ENCODE peak calls at places on chromosomes 5 and 9, in ten cellular contexts. One of them, this sample, is unnamed.

GRCh38 chr5:7445066-7445465 is 49.1 kb downstream of the ADCY2 start:
- DNase-seq in activated CD4-positive, CD25-positive, alpha-beta regulatory T cell treated with anti-CD3 and anti-CD28 coated beads, Interleukin-2, amount 50 U/mL, for 72 hours: no peak
- DNase-seq in kidney tubule cell: no peak
- DNase-seq in choroid plexus epithelial cell: no peak
- DNase-seq in caudate nucleus: no peak
- DNase-seq in NAMALWA: no peak
- DNase-seq in BE2C: no peak
- DNase-seq in NB4: no peak
- DNase-seq in T1000: no peak
- DNase-seq in CD8-positive, alpha-beta memory T cell: no peak
- DNase-seq in this sample: no peak

GRCh38 chr5:78621269-78621871 is 27.2 kb downstream of the LHFPL2 start:
- DNase-seq in T1000: no peak
- DNase-seq in CD8-positive, alpha-beta memory T cell: no peak
- DNase-seq in NB4: peak; percentile 22
- DNase-seq in caudate nucleus: no peak
- DNase-seq in NAMALWA: no peak
- DNase-seq in kidney tubule cell: no peak
- DNase-seq in activated CD4-positive, CD25-positive, alpha-beta regulatory T cell treated with anti-CD3 and anti-CD28 coated beads, Interleukin-2, amount 50 U/mL, for 72 hours: no peak
- DNase-seq in choroid plexus epithelial cell: peak; percentile 55
- DNase-seq in BE2C: no peak
- DNase-seq in this sample: no peak

GRCh38 chr9:110148384-110148783 is 59.6 kb downstream of the C9orf152 start:
- DNase-seq in BE2C: no peak
- DNase-seq in kidney tubule cell: no peak
- DNase-seq in activated CD4-positive, CD25-positive, alpha-beta regulatory T cell treated with anti-CD3 and anti-CD28 coated beads, Interleukin-2, amount 50 U/mL, for 72 hours: peak; percentile 59
- DNase-seq in NB4: no peak
- DNase-seq in NAMALWA: peak; percentile 85
- DNase-seq in T1000: no peak
- DNase-seq in CD8-positive, alpha-beta memory T cell: no peak
- DNase-seq in choroid plexus epithelial cell: peak; percentile 67
- DNase-seq in caudate nucleus: no peak
- DNase-seq in this sample: no peak

GRCh38 chr5:60505373-60505772 is 194.6 kb downstream of the DEPDC1B start:
- DNase-seq in CD8-positive, alpha-beta memory T cell: no peak
- DNase-seq in NB4: no peak
- DNase-seq in NAMALWA: no peak
- DNase-seq in kidney tubule cell: no peak
- DNase-seq in choroid plexus epithelial cell: no peak
- DNase-seq in activated CD4-positive, CD25-positive, alpha-beta regulatory T cell treated with anti-CD3 and anti-CD28 coated beads, Interleukin-2, amount 50 U/mL, for 72 hours: no peak
- DNase-seq in T1000: no peak
- DNase-seq in caudate nucleus: no peak
- DNase-seq in BE2C: no peak
- DNase-seq in this sample: no peak

GRCh38 chr5:151733727-151734408 is 24.6 kb downstream of the ATOX1 start:
- DNase-seq in NAMALWA: no peak
- DNase-seq in CD8-positive, alpha-beta memory T cell: no peak
- DNase-seq in kidney tubule cell: no peak
- DNase-seq in T1000: no peak
- DNase-seq in BE2C: no peak
- DNase-seq in choroid plexus epithelial cell: no peak
- DNase-seq in NB4: no peak
- DNase-seq in activated CD4-positive, CD25-positive, alpha-beta regulatory T cell treated with anti-CD3 and anti-CD28 coated beads, Interleukin-2, amount 50 U/mL, for 72 hours: no peak
- DNase-seq in caudate nucleus: no peak
- DNase-seq in this sample: no peak

GRCh38 chr9:102295188-102295587 is 556.7 kb upstream of the GRIN3A start:
- DNase-seq in NB4: no peak
- DNase-seq in choroid plexus epithelial cell: no peak
- DNase-seq in activated CD4-positive, CD25-positive, alpha-beta regulatory T cell treated with anti-CD3 and anti-CD28 coated beads, Interleukin-2, amount 50 U/mL, for 72 hours: no peak
- DNase-seq in caudate nucleus: no peak
- DNase-seq in NAMALWA: no peak
- DNase-seq in T1000: no peak
- DNase-seq in CD8-positive, alpha-beta memory T cell: no peak
- DNase-seq in kidney tubule cell: no peak
- DNase-seq in BE2C: no peak
- DNase-seq in this sample: no peak

GRCh38 chr5:80269991-80270438 is 14.2 kb upstream of the SERINC5 start:
- DNase-seq in CD8-positive, alpha-beta memory T cell: no peak
- DNase-seq in caudate nucleus: no peak
- DNase-seq in kidney tubule cell: no peak
- DNase-seq in NB4: no peak
- DNase-seq in choroid plexus epithelial cell: no peak
- DNase-seq in activated CD4-positive, CD25-positive, alpha-beta regulatory T cell treated with anti-CD3 and anti-CD28 coated beads, Interleukin-2, amount 50 U/mL, for 72 hours: no peak
- DNase-seq in NAMALWA: no peak
- DNase-seq in T1000: no peak
- DNase-seq in BE2C: no peak
- DNase-seq in this sample: no peak

GRCh38 chr9:121604242-121604641 is 47.2 kb upstream of the DAB2IP start:
- DNase-seq in NB4: peak; percentile 47
- DNase-seq in CD8-positive, alpha-beta memory T cell: no peak
- DNase-seq in kidney tubule cell: no peak
- DNase-seq in choroid plexus epithelial cell: no peak
- DNase-seq in BE2C: peak; percentile 30
- DNase-seq in caudate nucleus: no peak
- DNase-seq in activated CD4-positive, CD25-positive, alpha-beta regulatory T cell treated with anti-CD3 and anti-CD28 coated beads, Interleukin-2, amount 50 U/mL, for 72 hours: no peak
- DNase-seq in T1000: no peak
- DNase-seq in NAMALWA: no peak
- DNase-seq in this sample: no peak

GRCh38 chr5:72598461-72599433 is 91.5 kb upstream of the ZNF366 start:
- DNase-seq in CD8-positive, alpha-beta memory T cell: no peak
- DNase-seq in NAMALWA: peak; percentile 15
- DNase-seq in T1000: peak; percentile 64
- DNase-seq in BE2C: no peak
- DNase-seq in activated CD4-positive, CD25-positive, alpha-beta regulatory T cell treated with anti-CD3 and anti-CD28 coated beads, Interleukin-2, amount 50 U/mL, for 72 hours: no peak
- DNase-seq in choroid plexus epithelial cell: peak; percentile 85
- DNase-seq in NB4: peak; percentile 80
- DNase-seq in kidney tubule cell: peak; percentile 60
- DNase-seq in caudate nucleus: no peak
- DNase-seq in this sample: peak; percentile 61

GRCh38 chr9:121837113-121838010 is 185.9 kb downstream of the DAB2IP start:
- DNase-seq in choroid plexus epithelial cell: peak; percentile 66
- DNase-seq in CD8-positive, alpha-beta memory T cell: no peak
- DNase-seq in T1000: no peak
- DNase-seq in NB4: no peak
- DNase-seq in BE2C: no peak
- DNase-seq in caudate nucleus: no peak
- DNase-seq in kidney tubule cell: no peak
- DNase-seq in activated CD4-positive, CD25-positive, alpha-beta regulatory T cell treated with anti-CD3 and anti-CD28 coated beads, Interleukin-2, amount 50 U/mL, for 72 hours: peak; percentile 25
- DNase-seq in NAMALWA: no peak
- DNase-seq in this sample: no peak

GRCh38 chr9:13718539-13718938 is 439.0 kb upstream of the MPDZ start:
- DNase-seq in BE2C: no peak
- DNase-seq in T1000: no peak
- DNase-seq in kidney tubule cell: no peak
- DNase-seq in caudate nucleus: no peak
- DNase-seq in NAMALWA: no peak
- DNase-seq in activated CD4-positive, CD25-positive, alpha-beta regulatory T cell treated with anti-CD3 and anti-CD28 coated beads, Interleukin-2, amount 50 U/mL, for 72 hours: no peak
- DNase-seq in NB4: no peak
- DNase-seq in choroid plexus epithelial cell: peak; percentile 38
- DNase-seq in CD8-positive, alpha-beta memory T cell: no peak
- DNase-seq in this sample: no peak

GRCh38 chr5:120817044-120817985 is 353.2 kb downstream of the PRR16 start:
- DNase-seq in T1000: no peak
- DNase-seq in NB4: peak; percentile 19
- DNase-seq in NAMALWA: peak; percentile 30
- DNase-seq in kidney tubule cell: peak; percentile 2
- DNase-seq in choroid plexus epithelial cell: peak; percentile 74
- DNase-seq in caudate nucleus: no peak
- DNase-seq in BE2C: peak; percentile 57
- DNase-seq in activated CD4-positive, CD25-positive, alpha-beta regulatory T cell treated with anti-CD3 and anti-CD28 coated beads, Interleukin-2, amount 50 U/mL, for 72 hours: no peak
- DNase-seq in CD8-positive, alpha-beta memory T cell: no peak
- DNase-seq in this sample: peak; percentile 64

GRCh38 chr9:2872307-2872940 is 28.5 kb upstream of the PUM3 start:
- DNase-seq in kidney tubule cell: peak; percentile 26
- DNase-seq in caudate nucleus: no peak
- DNase-seq in NB4: peak; percentile 70
- DNase-seq in NAMALWA: peak; percentile 47
- DNase-seq in CD8-positive, alpha-beta memory T cell: no peak
- DNase-seq in T1000: no peak
- DNase-seq in choroid plexus epithelial cell: peak; percentile 59
- DNase-seq in activated CD4-positive, CD25-positive, alpha-beta regulatory T cell treated with anti-CD3 and anti-CD28 coated beads, Interleukin-2, amount 50 U/mL, for 72 hours: no peak
- DNase-seq in BE2C: no peak
- DNase-seq in this sample: peak; percentile 15

GRCh38 chr9:115198018-115198417 is 80.1 kb upstream of the TNC start:
- DNase-seq in CD8-positive, alpha-beta memory T cell: no peak
- DNase-seq in NB4: no peak
- DNase-seq in caudate nucleus: no peak
- DNase-seq in choroid plexus epithelial cell: peak; percentile 54
- DNase-seq in T1000: no peak
- DNase-seq in NAMALWA: no peak
- DNase-seq in kidney tubule cell: peak; percentile 85
- DNase-seq in activated CD4-positive, CD25-positive, alpha-beta regulatory T cell treated with anti-CD3 and anti-CD28 coated beads, Interleukin-2, amount 50 U/mL, for 72 hours: no peak
- DNase-seq in BE2C: no peak
- DNase-seq in this sample: no peak

GRCh38 chr9:109771084-109771483 is 8.9 kb upstream of the PALM2AKAP2 start:
- DNase-seq in choroid plexus epithelial cell: peak; percentile 59
- DNase-seq in BE2C: no peak
- DNase-seq in caudate nucleus: no peak
- DNase-seq in NB4: no peak
- DNase-seq in NAMALWA: no peak
- DNase-seq in CD8-positive, alpha-beta memory T cell: no peak
- DNase-seq in T1000: no peak
- DNase-seq in kidney tubule cell: peak; percentile 31
- DNase-seq in activated CD4-positive, CD25-positive, alpha-beta regulatory T cell treated with anti-CD3 and anti-CD28 coated beads, Interleukin-2, amount 50 U/mL, for 72 hours: no peak
- DNase-seq in this sample: no peak

GRCh38 chr5:150590979-150591411 is 49.5 kb upstream of the SYNPO start:
- DNase-seq in CD8-positive, alpha-beta memory T cell: no peak
- DNase-seq in choroid plexus epithelial cell: no peak
- DNase-seq in NAMALWA: no peak
- DNase-seq in T1000: no peak
- DNase-seq in NB4: no peak
- DNase-seq in activated CD4-positive, CD25-positive, alpha-beta regulatory T cell treated with anti-CD3 and anti-CD28 coated beads, Interleukin-2, amount 50 U/mL, for 72 hours: no peak
- DNase-seq in BE2C: peak; percentile 79
- DNase-seq in caudate nucleus: no peak
- DNase-seq in kidney tubule cell: no peak
- DNase-seq in this sample: no peak

GRCh38 chr9:120117081-120117480 is 462.9 kb downstream of the CDK5RAP2 start:
- DNase-seq in kidney tubule cell: no peak
- DNase-seq in choroid plexus epithelial cell: no peak
- DNase-seq in CD8-positive, alpha-beta memory T cell: no peak
- DNase-seq in activated CD4-positive, CD25-positive, alpha-beta regulatory T cell treated with anti-CD3 and anti-CD28 coated beads, Interleukin-2, amount 50 U/mL, for 72 hours: no peak
- DNase-seq in caudate nucleus: no peak
- DNase-seq in NAMALWA: no peak
- DNase-seq in NB4: no peak
- DNase-seq in T1000: no peak
- DNase-seq in BE2C: no peak
- DNase-seq in this sample: no peak

GRCh38 chr9:123419091-123419490 is 63.1 kb downstream of the CRB2 start:
- DNase-seq in NB4: no peak
- DNase-seq in T1000: no peak
- DNase-seq in NAMALWA: no peak
- DNase-seq in caudate nucleus: no peak
- DNase-seq in activated CD4-positive, CD25-positive, alpha-beta regulatory T cell treated with anti-CD3 and anti-CD28 coated beads, Interleukin-2, amount 50 U/mL, for 72 hours: no peak
- DNase-seq in CD8-positive, alpha-beta memory T cell: no peak
- DNase-seq in kidney tubule cell: no peak
- DNase-seq in choroid plexus epithelial cell: no peak
- DNase-seq in BE2C: no peak
- DNase-seq in this sample: no peak

GRCh38 chr5:111830333-111830732 is 73.3 kb upstream of the NREP start:
- DNase-seq in kidney tubule cell: peak; percentile 66
- DNase-seq in CD8-positive, alpha-beta memory T cell: no peak
- DNase-seq in T1000: peak; percentile 5
- DNase-seq in caudate nucleus: no peak
- DNase-seq in NB4: no peak
- DNase-seq in choroid plexus epithelial cell: peak; percentile 62
- DNase-seq in BE2C: no peak
- DNase-seq in NAMALWA: no peak
- DNase-seq in activated CD4-positive, CD25-positive, alpha-beta regulatory T cell treated with anti-CD3 and anti-CD28 coated beads, Interleukin-2, amount 50 U/mL, for 72 hours: no peak
- DNase-seq in this sample: no peak

GRCh38 chr5:125484272-125485002 is 738.0 kb upstream of the ZNF608 start:
- DNase-seq in CD8-positive, alpha-beta memory T cell: no peak
- DNase-seq in activated CD4-positive, CD25-positive, alpha-beta regulatory T cell treated with anti-CD3 and anti-CD28 coated beads, Interleukin-2, amount 50 U/mL, for 72 hours: no peak
- DNase-seq in T1000: peak; percentile 59
- DNase-seq in BE2C: peak; percentile 87
- DNase-seq in NAMALWA: no peak
- DNase-seq in kidney tubule cell: peak; percentile 76
- DNase-seq in caudate nucleus: peak; percentile 79
- DNase-seq in choroid plexus epithelial cell: peak; percentile 92
- DNase-seq in NB4: no peak
- DNase-seq in this sample: no peak

GRCh38 chr5:110161162-110161561 is 471.4 kb downstream of the MAN2A1 start:
- DNase-seq in NB4: no peak
- DNase-seq in T1000: no peak
- DNase-seq in kidney tubule cell: no peak
- DNase-seq in CD8-positive, alpha-beta memory T cell: no peak
- DNase-seq in choroid plexus epithelial cell: no peak
- DNase-seq in NAMALWA: no peak
- DNase-seq in activated CD4-positive, CD25-positive, alpha-beta regulatory T cell treated with anti-CD3 and anti-CD28 coated beads, Interleukin-2, amount 50 U/mL, for 72 hours: no peak
- DNase-seq in BE2C: no peak
- DNase-seq in caudate nucleus: no peak
- DNase-seq in this sample: no peak

GRCh38 chr9:80899208-80899607 is 790.1 kb downstream of the TLE1 start:
- DNase-seq in T1000: no peak
- DNase-seq in CD8-positive, alpha-beta memory T cell: no peak
- DNase-seq in kidney tubule cell: no peak
- DNase-seq in choroid plexus epithelial cell: peak; percentile 11
- DNase-seq in NAMALWA: no peak
- DNase-seq in NB4: no peak
- DNase-seq in activated CD4-positive, CD25-positive, alpha-beta regulatory T cell treated with anti-CD3 and anti-CD28 coated beads, Interleukin-2, amount 50 U/mL, for 72 hours: no peak
- DNase-seq in caudate nucleus: no peak
- DNase-seq in BE2C: no peak
- DNase-seq in this sample: no peak

GRCh38 chr5:153782589-153783238 is 256.0 kb downstream of the FAM114A2 start:
- DNase-seq in NAMALWA: no peak
- DNase-seq in T1000: no peak
- DNase-seq in BE2C: no peak
- DNase-seq in activated CD4-positive, CD25-positive, alpha-beta regulatory T cell treated with anti-CD3 and anti-CD28 coated beads, Interleukin-2, amount 50 U/mL, for 72 hours: no peak
- DNase-seq in NB4: no peak
- DNase-seq in caudate nucleus: no peak
- DNase-seq in CD8-positive, alpha-beta memory T cell: no peak
- DNase-seq in choroid plexus epithelial cell: peak; percentile 26
- DNase-seq in kidney tubule cell: no peak
- DNase-seq in this sample: no peak

GRCh38 chr5:446864-447263 is 3.9 kb downstream of the EXOC3 start:
- DNase-seq in NAMALWA: peak; percentile 83
- DNase-seq in T1000: no peak
- DNase-seq in kidney tubule cell: peak; percentile 47
- DNase-seq in BE2C: no peak
- DNase-seq in choroid plexus epithelial cell: peak; percentile 68
- DNase-seq in caudate nucleus: no peak
- DNase-seq in CD8-positive, alpha-beta memory T cell: peak; percentile 30
- DNase-seq in activated CD4-positive, CD25-positive, alpha-beta regulatory T cell treated with anti-CD3 and anti-CD28 coated beads, Interleukin-2, amount 50 U/mL, for 72 hours: peak; percentile 30
- DNase-seq in NB4: peak; percentile 63
- DNase-seq in this sample: peak; percentile 76

GRCh38 chr9:131467214-131467935 is 35.3 kb upstream of the POMT1 start:
- DNase-seq in BE2C: no peak
- DNase-seq in activated CD4-positive, CD25-positive, alpha-beta regulatory T cell treated with anti-CD3 and anti-CD28 coated beads, Interleukin-2, amount 50 U/mL, for 72 hours: no peak
- DNase-seq in CD8-positive, alpha-beta memory T cell: no peak
- DNase-seq in caudate nucleus: no peak
- DNase-seq in kidney tubule cell: no peak
- DNase-seq in NAMALWA: no peak
- DNase-seq in choroid plexus epithelial cell: no peak
- DNase-seq in T1000: no peak
- DNase-seq in NB4: no peak
- DNase-seq in this sample: no peak

GRCh38 chr5:175642998-175643397 is 14.9 kb upstream of the HRH2 start:
- DNase-seq in kidney tubule cell: no peak
- DNase-seq in choroid plexus epithelial cell: no peak
- DNase-seq in activated CD4-positive, CD25-positive, alpha-beta regulatory T cell treated with anti-CD3 and anti-CD28 coated beads, Interleukin-2, amount 50 U/mL, for 72 hours: peak; percentile 25
- DNase-seq in NB4: no peak
- DNase-seq in T1000: no peak
- DNase-seq in CD8-positive, alpha-beta memory T cell: no peak
- DNase-seq in BE2C: no peak
- DNase-seq in NAMALWA: no peak
- DNase-seq in caudate nucleus: no peak
- DNase-seq in this sample: no peak

GRCh38 chr9:89674667-89675402 is 70.0 kb downstream of the GADD45G start:
- DNase-seq in NAMALWA: no peak
- DNase-seq in CD8-positive, alpha-beta memory T cell: no peak
- DNase-seq in T1000: no peak
- DNase-seq in choroid plexus epithelial cell: no peak
- DNase-seq in NB4: no peak
- DNase-seq in activated CD4-positive, CD25-positive, alpha-beta regulatory T cell treated with anti-CD3 and anti-CD28 coated beads, Interleukin-2, amount 50 U/mL, for 72 hours: no peak
- DNase-seq in BE2C: peak; percentile 94
- DNase-seq in kidney tubule cell: no peak
- DNase-seq in caudate nucleus: no peak
- DNase-seq in this sample: no peak

GRCh38 chr5:128213340-128213739 is 129.8 kb downstream of the SLC12A2 start:
- DNase-seq in NAMALWA: peak; percentile 71
- DNase-seq in activated CD4-positive, CD25-positive, alpha-beta regulatory T cell treated with anti-CD3 and anti-CD28 coated beads, Interleukin-2, amount 50 U/mL, for 72 hours: no peak
- DNase-seq in caudate nucleus: peak; percentile 40
- DNase-seq in kidney tubule cell: peak; percentile 72
- DNase-seq in T1000: no peak
- DNase-seq in NB4: peak; percentile 77
- DNase-seq in choroid plexus epithelial cell: peak; percentile 90
- DNase-seq in BE2C: peak; percentile 61
- DNase-seq in CD8-positive, alpha-beta memory T cell: no peak
- DNase-seq in this sample: peak; percentile 75